ENCODE peak calls at places on chromosome 20, in six cellular contexts. F is HCT116, E is K562, B is H1, D is HepG2, M is GM12878. W is an unnamed sample. For H3K4me1, the result is how much of the 10 kb centered on the place peaks cover.

GRCh38 chr20:47007826-47008655 is 113.4 kb downstream of the EYA2 start:
- DNase-seq in F (no peak), E (no peak), B (no peak), D (no peak), M (no peak), W (no peak)

GRCh38 chr20:19890358-19891117 is 126.6 kb upstream of the NAA20 start:
- DNase-seq in F (no peak), E (no peak), B (no peak), D (no peak), M (no peak), W (no peak)

GRCh38 chr20:25584905-25585704 is at the start of gene NINL:
- DNase-seq in F (no peak), E (peak), B (peak), D (peak), M (no peak), W (peak)

GRCh38 chr20:63527184-63527583 is 6.6 kb downstream of the PPDPF start:
- DNase-seq in F (no peak), E (no peak), B (no peak), D (no peak), M (no peak), W (no peak)

GRCh38 chr20:55354700-55355099 is 650.6 kb downstream of the CBLN4 start:
- DNase-seq in F (no peak), E (no peak), B (no peak), D (no peak), M (no peak), W (no peak)

GRCh38 chr20:52768649-52769048 is 203.5 kb upstream of the TSHZ2 start:
- DNase-seq in F (no peak), E (no peak), B (no peak), D (no peak), M (no peak), W (no peak)

GRCh38 chr20:6007094-6007528 is 46.7 kb downstream of the LRRN4 start:
- DNase-seq in F (no peak), E (no peak), B (no peak), D (peak), M (no peak), W (no peak)

GRCh38 chr20:2280083-2280482 is 15.7 kb upstream of the TGM3 start:
- DNase-seq in F (no peak), E (no peak), B (no peak), D (no peak), M (no peak), W (no peak)

GRCh38 chr20:23702021-23702420 is 13.2 kb upstream of the CST4 start:
- DNase-seq in F (no peak), E (no peak), B (no peak), D (no peak), M (no peak), W (no peak)

GRCh38 chr20:25294459-25295385 is 46.8 kb downstream of the PYGB start:
- DNase-seq in F (peak), E (peak), B (peak), D (peak), M (no peak), W (peak)

GRCh38 chr20:38620501-38620900 is 18.9 kb downstream of the ARHGAP40 start:
- DNase-seq in F (no peak), E (no peak), B (no peak), D (no peak), M (no peak), W (no peak)

GRCh38 chr20:34512955-34513419 is 3.2 kb upstream of the DYNLRB1 start:
- DNase-seq in F (no peak), E (no peak), B (no peak), D (no peak), M (no peak), W (no peak)

GRCh38 chr20:21522479-21523397 is 8.9 kb upstream of the NKX2-2 start:
- DNase-seq in F (no peak), E (no peak), B (no peak), D (no peak), M (no peak), W (no peak)

GRCh38 chr20:25356294-25356933 is 34.2 kb downstream of the ABHD12 start:
- DNase-seq in F (no peak), E (no peak), B (peak), D (no peak), M (no peak), W (peak)

GRCh38 chr20:63096681-63097335 is 90.0 kb upstream of the BHLHE23 start:
- DNase-seq in F (no peak), E (no peak), B (no peak), D (no peak), M (no peak), W (no peak)

GRCh38 chr20:21665687-21666446 is 39.6 kb upstream of the PAX1 start:
- DNase-seq in F (no peak), E (no peak), B (no peak), D (no peak), M (no peak), W (no peak)

GRCh38 chr20:25369971-25370370 is 20.7 kb downstream of the ABHD12 start:
- DNase-seq in F (no peak), E (no peak), B (no peak), D (no peak), M (no peak), W (no peak)

GRCh38 chr20:44532248-44532980 is 10.5 kb upstream of the SERINC3 start:
- DNase-seq in F (no peak), E (no peak), B (no peak), D (no peak), M (no peak), W (no peak)

GRCh38 chr20:34112600-34113061 is 588 bp upstream of the EIF2S2 start:
- DNase-seq in F (no peak), E (peak), B (no peak), D (peak), M (no peak), W (no peak)

DNA sequence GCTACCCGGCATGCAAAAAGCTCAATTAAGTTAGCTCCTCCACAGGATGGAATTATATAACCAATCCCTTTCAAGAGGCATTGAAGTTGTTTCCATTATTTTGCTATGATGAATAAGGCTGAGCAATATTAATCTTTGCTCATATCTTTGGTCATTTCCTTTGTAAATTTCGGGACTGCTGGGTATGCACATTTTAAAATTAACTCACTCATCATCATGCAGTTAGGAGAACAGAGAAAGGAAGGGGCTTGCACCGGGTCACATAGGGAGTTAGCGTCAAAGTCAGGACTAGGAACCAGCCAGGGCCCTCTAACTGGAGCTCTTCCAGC is 430 bp upstream of the FAM110A start:
- DNase-seq in F (no peak), E (no peak), B (no peak), D (no peak), M (no peak), W (no peak)
- H3K9ac ChIP-seq in F (peak), E (no peak), B (no peak), D (peak), M (peak), W (peak)

GRCh38 chr20:57708694-57709673 is 831 bp downstream of the PMEPA1 start:
- DNase-seq in F (no peak), E (no peak), B (no peak), D (no peak), M (no peak), W (no peak)
- TF ChIP-seq ZNF274 in F (no peak), E (no peak), B (no peak), D (no peak), M (no peak), W (no peak)

GRCh38 chr20:37294262-37294981 is 5.0 kb downstream of the MANBAL start:
- DNase-seq in F (no peak), E (no peak), B (no peak), D (no peak), M (no peak), W (no peak)
- H3K4me1 ChIP-seq in F (under half), E (under half), B (under half), D (under half), M (half or more), W (under half)

GRCh38 chr20:36084356-36084755 is 70.2 kb upstream of the EPB41L1 start:
- DNase-seq in F (no peak), E (no peak), B (no peak), D (no peak), M (no peak), W (no peak)

GRCh38 chr20:36086767-36087166 is 67.8 kb upstream of the EPB41L1 start:
- DNase-seq in F (peak), E (peak), B (no peak), D (no peak), M (no peak), W (no peak)

GRCh38 chr20:36082516-36082915 is 72.0 kb upstream of the EPB41L1 start:
- DNase-seq in F (no peak), E (no peak), B (no peak), D (no peak), M (no peak), W (no peak)

GRCh38 chr20:36084897-36085617 is 69.5 kb upstream of the EPB41L1 start:
- DNase-seq in F (no peak), E (no peak), B (no peak), D (peak), M (no peak), W (no peak)

GRCh38 chr20:36085686-36086267 is 68.8 kb upstream of the EPB41L1 start:
- DNase-seq in F (peak), E (peak), B (no peak), D (peak), M (no peak), W (no peak)
- H3K9ac ChIP-seq in F (peak), E (no peak), B (no peak), D (no peak), M (no peak), W (no peak)

DNA sequence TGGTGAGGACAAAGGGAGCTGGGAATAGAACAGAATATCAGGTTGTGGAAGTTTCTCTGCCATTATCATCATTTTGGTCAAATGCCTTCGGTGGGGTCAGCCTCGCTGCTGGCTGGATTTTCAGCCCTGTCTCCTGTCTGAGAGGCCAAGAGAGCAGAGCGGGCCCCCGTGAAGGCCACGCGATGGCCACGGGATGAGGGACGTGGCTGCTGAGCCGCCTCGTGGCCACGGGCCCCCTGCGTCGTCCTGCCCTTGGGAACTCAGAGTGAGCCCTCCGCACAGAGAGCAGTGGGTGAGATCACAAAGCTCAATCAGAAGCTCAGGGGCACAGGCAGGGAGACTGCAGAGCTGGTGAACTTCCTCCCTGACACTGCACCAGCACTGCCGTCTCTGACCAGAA is 363.7 kb downstream of the CDH4 start:
- DNase-seq in F (no peak), E (no peak), B (no peak), D (no peak), M (no peak), W (no peak)
- TF ChIP-seq ZNF274 in F (no peak), E (no peak), B (no peak), D (no peak), M (no peak), W (no peak)

DNA sequence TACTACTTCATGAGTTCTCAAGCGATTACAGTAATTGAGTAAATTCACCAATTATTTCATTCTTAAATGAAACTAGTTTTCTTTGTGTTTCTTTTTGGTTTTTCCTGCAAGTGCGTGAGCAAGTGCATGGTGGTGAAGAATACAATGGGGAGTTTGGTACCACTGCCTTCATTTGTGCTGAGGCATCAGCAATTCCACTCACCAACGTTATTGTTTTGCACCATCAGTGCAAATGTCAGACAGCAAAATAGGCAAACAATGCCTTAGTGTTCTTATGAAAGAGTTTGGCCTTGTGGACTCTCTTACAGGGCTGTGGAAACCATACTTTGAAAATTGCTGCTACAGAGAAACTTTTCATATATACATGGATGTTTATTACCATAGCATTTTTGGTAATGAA is 8.2 kb downstream of the CDH26 start:
- DNase-seq in F (no peak), E (no peak), B (no peak), D (no peak), M (no peak), W (no peak)
- H3K4me1 ChIP-seq in F (under half), E (under half), B (under half), D (under half), M (under half), W (under half)

DNA sequence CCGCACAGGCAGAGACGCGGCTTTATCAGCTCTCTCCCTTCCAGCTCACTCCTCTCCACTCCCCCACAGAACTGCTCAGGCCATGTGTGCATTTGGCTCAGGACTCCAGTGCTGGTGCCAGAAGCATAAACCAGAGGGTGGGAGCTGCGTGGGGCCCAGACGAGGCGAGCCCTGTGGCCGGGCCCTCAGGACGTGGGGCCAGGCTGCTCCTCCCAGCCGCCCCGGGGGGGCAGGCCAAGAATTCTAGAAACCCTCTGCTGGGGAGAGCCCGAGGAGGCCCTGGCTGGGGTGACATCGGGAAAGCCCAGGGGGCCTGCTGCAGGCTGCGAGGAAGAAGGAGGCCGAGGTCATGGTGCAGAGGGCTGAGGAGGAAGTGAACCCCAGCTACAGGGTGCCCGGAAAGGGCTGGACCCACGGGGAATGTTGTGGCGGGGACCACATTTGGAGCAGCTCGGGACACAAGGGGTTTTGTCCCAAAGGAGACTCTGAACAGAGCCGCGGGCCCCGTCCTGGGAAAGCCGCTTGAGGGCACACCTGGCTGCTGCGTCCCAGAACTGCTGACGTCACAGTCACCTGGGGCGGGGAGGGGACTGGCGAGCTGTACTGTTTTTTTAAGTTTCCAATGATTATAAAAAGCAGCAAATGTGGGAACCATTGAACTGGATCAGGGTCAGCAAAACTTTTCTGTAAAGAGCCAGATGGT is 107.1 kb downstream of the BANF2 start:
- DNase-seq in F (no peak), E (peak), B (no peak), D (no peak), M (no peak), W (no peak)
- H3K9ac ChIP-seq in F (no peak), E (no peak), B (no peak), D (no peak), M (no peak), W (no peak)

DNA sequence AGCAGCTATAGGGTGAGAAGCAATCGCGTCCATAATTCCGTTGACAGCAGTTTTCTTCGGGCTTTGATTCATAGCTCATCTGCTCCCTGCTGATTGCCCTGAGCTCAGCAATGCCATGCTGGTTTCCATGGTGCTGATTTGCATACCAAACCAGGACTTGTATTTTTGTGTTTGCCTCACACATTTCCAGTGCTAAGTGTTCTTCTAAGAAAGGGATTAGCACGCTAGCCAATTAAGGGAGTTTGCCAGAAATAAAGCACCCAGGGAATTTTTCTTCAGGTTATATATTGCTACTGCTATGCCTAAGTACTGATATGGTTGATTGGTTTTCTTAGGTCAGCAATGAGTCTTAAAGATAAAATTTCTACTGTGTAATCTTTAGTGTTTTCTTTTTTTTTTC is 177.6 kb downstream of the PLCB1 start:
- DNase-seq in F (no peak), E (no peak), B (no peak), D (no peak), M (no peak), W (peak)
- TF ChIP-seq ZNF274 in F (no peak), E (no peak), B (no peak), D (no peak), M (no peak), W (no peak)

W was measured in NT2/D1.